ENCODE peak calls at places on chromosomes 13 and 19, in eight cellular contexts. C is adrenal gland; A is T-helper 1 cell; U is foreskin fibroblast; Z is body of pancreas; Y is midbrain; T is NCI-H1092; W is stimulated activated CD8-positive, alpha-beta memory T cell treated with anti-CD3 and anti-CD28 coated beads, Interleukin-7, amount 100 ng/mL, for 1 hour. K is an unnamed sample.

GRCh38 chr19:44582581-44583265 is 30.6 kb upstream of the IGSF23 start:
- DNase-seq in W (no peak), T (no peak), U (no peak), Y (no peak), A (no peak), Z (peak; percentile 58), C (peak; percentile 70), K (no peak)

GRCh38 chr13:113452942-113453901 is at the start of gene ADPRHL1:
- DNase-seq in Z (no peak), T (no peak), U (peak; percentile 31), C (peak; percentile 19), W (no peak), A (no peak), Y (no peak), K (peak; percentile 19)

GRCh38 chr13:98537740-98538139 is 39.2 kb downstream of the STK24 start:
- DNase-seq in A (no peak), Y (no peak), T (no peak), C (no peak), U (no peak), Z (no peak), W (no peak), K (no peak)

GRCh38 chr19:29060833-29061364 is 152.1 kb downstream of the UQCRFS1 start:
- DNase-seq in Z (no peak), W (no peak), T (no peak), C (no peak), U (no peak), Y (no peak), A (no peak), K (no peak)

GRCh38 chr19:48043675-48044258 is at the start of gene CABP5:
- DNase-seq in C (no peak), U (no peak), A (no peak), Y (no peak), Z (no peak), W (no peak), T (no peak), K (no peak)

GRCh38 chr13:43397110-43397509 is 373.7 kb downstream of the DNAJC15 start:
- DNase-seq in T (no peak), A (no peak), W (no peak), U (peak; percentile 40), Z (no peak), Y (no peak), C (no peak), K (peak; percentile 86)

GRCh38 chr13:58960909-58961308 is 1202.8 kb downstream of the DIAPH3 start:
- DNase-seq in Z (no peak), Y (no peak), U (no peak), W (no peak), T (no peak), A (no peak), C (no peak), K (no peak)

GRCh38 chr19:6138066-6138465 is 2.6 kb downstream of the ACSBG2 start:
- DNase-seq in U (peak; percentile 7), C (no peak), Y (no peak), A (no peak), T (no peak), Z (no peak), W (no peak), K (peak; percentile 73)

GRCh38 chr13:47893527-47893926 is 107.5 kb downstream of the SUCLA2 start:
- DNase-seq in A (no peak), Z (no peak), Y (no peak), U (no peak), T (no peak), C (no peak), W (no peak), K (no peak)

GRCh38 chr13:77511552-77511951 is 24.0 kb upstream of the SCEL start:
- DNase-seq in C (no peak), Z (no peak), Y (no peak), W (no peak), A (no peak), U (peak; percentile 7), T (peak; percentile 26), K (no peak)

GRCh38 chr13:45374917-45375316 is 33.9 kb upstream of the TPT1 start:
- DNase-seq in Z (no peak), C (no peak), U (peak; percentile 12), Y (no peak), W (no peak), T (no peak), A (no peak), K (no peak)

GRCh38 chr19:10577951-10578350 is 9.2 kb downstream of the AP1M2 start:
- DNase-seq in U (no peak), W (no peak), Z (no peak), A (no peak), Y (no peak), C (no peak), T (no peak), K (no peak)

GRCh38 chr13:47213057-47213456 is 316.2 kb upstream of the HTR2A start:
- DNase-seq in T (no peak), U (no peak), W (no peak), C (no peak), Y (no peak), Z (no peak), A (no peak), K (no peak)

GRCh38 chr13:39095500-39095899 is 57.2 kb downstream of the NHLRC3 start:
- DNase-seq in A (no peak), Y (no peak), T (no peak), C (no peak), Z (no peak), U (no peak), W (no peak), K (no peak)

GRCh38 chr13:107124730-107125129 is 556.8 kb upstream of the ARGLU1 start:
- DNase-seq in Z (no peak), Y (no peak), W (no peak), C (no peak), A (no peak), U (no peak), T (no peak), K (no peak)

GRCh38 chr19:1474765-1475351 is 4.2 kb downstream of the C19orf25 start:
- DNase-seq in A (no peak), U (no peak), W (no peak), T (no peak), Y (no peak), C (no peak), Z (no peak), K (no peak)

GRCh38 chr13:59533561-59534337 is 630.0 kb downstream of the DIAPH3 start:
- DNase-seq in W (no peak), A (no peak), Y (no peak), T (no peak), Z (peak; percentile 10), U (no peak), C (no peak), K (no peak)

GRCh38 chr19:12159773-12160414 is 3.0 kb upstream of the ZNF136 start:
- DNase-seq in C (no peak), Z (no peak), Y (no peak), T (no peak), A (no peak), W (no peak), U (no peak), K (no peak)

GRCh38 chr19:41175825-41176734 is 16.9 kb upstream of the CYP2S1 start:
- DNase-seq in W (no peak), U (peak; percentile 65), A (no peak), C (peak; percentile 89), Z (peak; percentile 17), Y (peak; percentile 22), T (no peak), K (peak; percentile 62)

GRCh38 chr13:57604442-57604841 is 27.1 kb upstream of the PCDH17 start:
- DNase-seq in U (no peak), A (no peak), W (no peak), C (no peak), Z (no peak), T (no peak), Y (no peak), K (no peak)

GRCh38 chr13:37617162-37617561 is 18.6 kb upstream of the POSTN start:
- DNase-seq in Y (no peak), A (no peak), C (no peak), U (peak; percentile 54), W (no peak), T (no peak), Z (no peak), K (peak; percentile 69)

GRCh38 chr19:19304186-19304975 is 15.9 kb downstream of the SUGP1 start:
- DNase-seq in W (no peak), Z (no peak), T (no peak), Y (peak; percentile 16), U (no peak), A (no peak), C (peak; percentile 78), K (no peak)

GRCh38 chr13:48588120-48588519 is 55.2 kb upstream of the RCBTB2 start:
- DNase-seq in C (no peak), Z (no peak), U (no peak), Y (no peak), A (no peak), T (no peak), W (no peak), K (no peak)

GRCh38 chr13:40679586-40679985 is 13.1 kb upstream of the FOXO1 start:
- DNase-seq in W (no peak), Z (no peak), U (no peak), A (no peak), C (no peak), T (no peak), Y (no peak), K (no peak)

GRCh38 chr19:46365561-46365960 is 18.7 kb downstream of the PPP5C start:
- DNase-seq in A (no peak), C (peak; percentile 9), Z (no peak), U (no peak), W (no peak), T (no peak), Y (no peak), K (no peak)

GRCh38 chr19:36009220-36009619 is 607 bp upstream of the SYNE4 start:
- DNase-seq in W (no peak), A (peak; percentile 36), T (peak; percentile 20), U (peak; percentile 66), Y (peak; percentile 54), Z (peak; percentile 78), C (peak; percentile 64), K (peak; percentile 67)

GRCh38 chr19:10641248-10641647 is 12.9 kb upstream of the ILF3 start:
- DNase-seq in T (no peak), Y (no peak), W (no peak), U (no peak), C (no peak), A (no peak), Z (no peak), K (no peak)

GRCh38 chr19:31220540-31220939 is 128.7 kb downstream of the TSHZ3 start:
- DNase-seq in Y (no peak), Z (no peak), U (no peak), T (no peak), W (no peak), C (no peak), A (no peak), K (no peak)

GRCh38 chr19:45717983-45718650 is 12.6 kb downstream of the FBXO46 start:
- DNase-seq in T (no peak), W (no peak), Z (peak; percentile 36), C (peak; percentile 61), U (no peak), A (no peak), Y (peak; percentile 14), K (no peak)

GRCh38 chr19:44003461-44004134 is 841 bp downstream of the ZNF230 start:
- DNase-seq in C (peak; percentile 28), Y (no peak), T (no peak), A (no peak), Z (no peak), W (no peak), U (peak; percentile 24), K (no peak)

GRCh38 chr13:39961036-39961435 is 305.6 kb downstream of the COG6 start:
- DNase-seq in T (no peak), C (no peak), A (no peak), W (no peak), Y (no peak), Z (no peak), U (no peak), K (no peak)

GRCh38 chr13:49214917-49215376 is 5.2 kb upstream of the MLNR start:
- DNase-seq in U (no peak), T (no peak), A (peak; percentile 21), Y (peak; percentile 13), W (no peak), Z (peak; percentile 39), C (peak; percentile 51), K (no peak)

GRCh38 chr19:13547102-13547501 is 40.8 kb upstream of the CACNA1A start:
- DNase-seq in Z (no peak), T (no peak), W (no peak), Y (no peak), A (no peak), C (no peak), U (no peak), K (no peak)

GRCh38 chr13:111042661-111043226 is 72.4 kb upstream of the ARHGEF7 start:
- DNase-seq in T (no peak), W (no peak), U (no peak), Z (no peak), C (no peak), A (no peak), Y (no peak), K (no peak)